ENCODE peak calls at places on chromosomes 2 and 18, in six cellular contexts. L is neural progenitor cell, X is PC-3, G is testis, Y is cardiac muscle cell, N is HL-60. R is an unnamed sample.

GRCh38 chr2:144648837-144649485 is 129.0 kb upstream of the ZEB2 start:
- DNase-seq in L (peak), X (no peak), G (no peak), Y (no peak), N (no peak), R (no peak)

GRCh38 chr2:64414736-64415435 is 39.1 kb upstream of the LGALSL start:
- DNase-seq in L (no peak), X (peak), G (no peak), Y (no peak), N (peak), R (no peak)

GRCh38 chr2:107585851-107586250 is 240.8 kb upstream of the RGPD4 start:
- DNase-seq in L (no peak), X (peak), G (no peak), Y (no peak), N (no peak), R (no peak)

GRCh38 chr18:32707153-32707552 is 65.7 kb downstream of the KLHL14 start:
- DNase-seq in L (no peak), X (no peak), G (no peak), Y (no peak), N (no peak), R (no peak)

GRCh38 chr2:40130251-40130994 is 321.5 kb downstream of the SLC8A1 start:
- DNase-seq in L (no peak), X (no peak), G (no peak), Y (peak), N (no peak), R (no peak)

GRCh38 chr2:119679846-119680245 is 845 bp downstream of the TMEM177 start:
- DNase-seq in L (peak), X (no peak), G (no peak), Y (no peak), N (no peak), R (peak)

GRCh38 chr2:11746376-11746806 is at the start of gene LPIN1:
- DNase-seq in L (peak), X (peak), G (peak), Y (peak), N (peak), R (peak)

GRCh38 chr2:117917223-117917917 is 96.5 kb downstream of the CCDC93 start:
- DNase-seq in L (peak), X (peak), G (no peak), Y (peak), N (no peak), R (no peak)

GRCh38 chr2:15555839-15556238 is 5.3 kb downstream of the NBAS start:
- DNase-seq in L (no peak), X (no peak), G (no peak), Y (no peak), N (no peak), R (no peak)

GRCh38 chr2:171260471-171261424 is 100.1 kb upstream of the TLK1 start:
- DNase-seq in L (no peak), X (peak), G (no peak), Y (no peak), N (peak), R (no peak)

GRCh38 chr2:196750977-196751631 is 48.4 kb downstream of the GTF3C3 start:
- DNase-seq in L (peak), X (peak), G (peak), Y (peak), N (peak), R (peak)

GRCh38 chr2:26986576-26986975 is 16.1 kb downstream of the MAPRE3 start:
- DNase-seq in L (no peak), X (no peak), G (no peak), Y (no peak), N (no peak), R (no peak)

GRCh38 chr2:240644859-240645301 is 19.6 kb downstream of the GPR35 start:
- DNase-seq in L (no peak), X (no peak), G (no peak), Y (no peak), N (no peak), R (no peak)

GRCh38 chr2:213018340-213018901 is 133.0 kb downstream of the IKZF2 start:
- DNase-seq in L (no peak), X (no peak), G (no peak), Y (no peak), N (no peak), R (no peak)

GRCh38 chr2:190859347-190860297 is 21.0 kb upstream of the GLS start:
- DNase-seq in L (no peak), X (no peak), G (no peak), Y (no peak), N (no peak), R (no peak)

GRCh38 chr2:215900203-215900611 is 113.1 kb downstream of the MREG start:
- DNase-seq in L (no peak), X (peak), G (no peak), Y (no peak), N (peak), R (peak)

GRCh38 chr2:207252416-207252815 is 86.7 kb upstream of the KLF7 start:
- DNase-seq in L (no peak), X (no peak), G (no peak), Y (no peak), N (no peak), R (no peak)

GRCh38 chr2:207252979-207253640 is 87.4 kb upstream of the KLF7 start:
- DNase-seq in L (no peak), X (no peak), G (peak), Y (no peak), N (no peak), R (no peak)

GRCh38 chr2:207255565-207255964 is 89.8 kb upstream of the KLF7 start:
- DNase-seq in L (no peak), X (no peak), G (no peak), Y (no peak), N (no peak), R (peak)

GRCh38 chr2:207254526-207255464 is 89.0 kb upstream of the KLF7 start:
- DNase-seq in L (no peak), X (peak), G (peak), Y (no peak), N (peak), R (peak)

GRCh38 chr2:207253946-207254345 is 88.2 kb upstream of the KLF7 start:
- DNase-seq in L (no peak), X (peak), G (no peak), Y (no peak), N (no peak), R (peak)
- H3K4me3 ChIP-seq in L (no peak), X (no peak), G (peak), Y (no peak), N (no peak), R (no peak)

DNA sequence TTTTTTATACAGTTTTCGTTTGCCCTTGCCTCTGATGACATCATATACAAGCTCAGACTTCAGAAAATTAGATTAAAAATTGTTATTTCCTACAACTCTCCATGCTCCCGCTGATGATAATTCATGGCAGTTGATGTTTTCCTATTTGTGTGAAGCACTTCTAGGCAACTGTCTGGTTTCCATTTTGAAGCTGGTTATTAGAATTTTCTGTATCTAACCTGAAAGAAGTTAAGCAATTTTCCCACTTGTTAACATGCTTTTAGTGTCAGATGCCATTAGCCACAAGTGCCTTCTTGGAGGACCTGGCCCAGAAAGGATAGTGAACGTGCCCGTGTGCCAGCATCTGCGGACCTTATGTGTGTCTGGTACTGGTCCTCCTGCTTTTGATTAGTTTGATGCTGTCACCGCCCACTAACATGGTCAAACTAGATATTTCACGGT is 347.6 kb upstream of the RAB12 start:
- DNase-seq in L (no peak), X (no peak), G (no peak), Y (no peak), N (no peak), R (no peak)
- H3K27ac ChIP-seq in L (no peak), X (no peak), G (no peak), Y (no peak), N (no peak), R (no peak)

DNA sequence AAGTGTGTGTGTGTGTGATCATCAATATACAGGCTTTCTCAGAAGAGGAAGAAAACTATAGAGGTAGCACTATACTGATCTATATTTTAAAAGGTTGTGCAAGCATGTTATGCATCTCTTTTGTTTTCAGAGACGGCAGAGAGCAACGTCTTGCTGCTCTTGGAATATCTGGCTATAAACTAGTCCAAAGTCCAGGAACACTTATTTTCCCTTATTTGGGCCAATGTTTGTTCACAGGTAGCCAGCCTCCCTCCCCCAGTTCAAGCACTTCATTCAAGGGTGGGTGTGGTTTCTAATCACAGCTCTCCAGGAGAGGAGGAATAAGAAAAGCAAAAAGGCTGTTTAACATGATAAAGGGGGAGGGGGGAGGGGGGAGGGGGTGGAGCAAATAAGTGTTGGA is 4.2 kb downstream of the FZD5 start:
- DNase-seq in L (peak), X (no peak), G (no peak), Y (peak), N (no peak), R (no peak)
- H3K4me3 ChIP-seq in L (peak), X (no peak), G (no peak), Y (peak), N (no peak), R (no peak)

GRCh38 chr2:238955648-238956531 is 108.0 kb downstream of the TWIST2 start:
- DNase-seq in L (no peak), X (peak), G (no peak), Y (no peak), N (no peak), R (no peak)
- H3K27ac ChIP-seq in L (no peak), X (peak), G (no peak), Y (no peak), N (no peak), R (no peak)

DNA sequence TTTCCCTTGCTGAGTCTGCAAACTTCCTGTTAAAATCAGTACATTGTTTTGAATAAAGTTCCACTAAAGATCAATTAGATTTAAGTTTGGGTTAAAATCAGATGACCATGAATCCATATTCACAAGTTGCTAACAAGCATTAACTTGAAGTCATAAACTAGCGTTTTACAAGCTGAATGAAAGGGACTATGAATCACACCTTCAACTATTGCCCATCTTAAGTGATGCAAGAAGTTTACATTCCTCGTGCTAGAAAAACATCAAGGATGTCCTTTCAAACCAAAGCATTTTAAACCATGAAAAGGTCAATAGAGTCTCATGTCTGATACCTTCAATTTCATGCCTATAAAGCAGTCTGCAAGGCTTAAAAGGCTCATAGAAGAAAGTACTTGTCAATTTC is 257.2 kb upstream of the SYT4 start:
- DNase-seq in L (no peak), X (peak), G (no peak), Y (no peak), N (no peak), R (no peak)
- H3K4me3 ChIP-seq in L (no peak), X (no peak), G (no peak), Y (no peak), N (no peak), R (no peak)

GRCh38 chr2:205510345-205510744 is 172.0 kb upstream of the NRP2 start:
- DNase-seq in L (peak), X (no peak), G (no peak), Y (no peak), N (no peak), R (no peak)
- H3K27ac ChIP-seq in L (no peak), X (no peak), G (no peak), Y (no peak), N (no peak), R (no peak)

GRCh38 chr18:76412010-76412817 is 82.8 kb downstream of the ZNF516 start:
- DNase-seq in L (no peak), X (no peak), G (no peak), Y (no peak), N (no peak), R (no peak)
- H3K4me3 ChIP-seq in L (no peak), X (no peak), G (no peak), Y (no peak), N (no peak), R (no peak)

GRCh38 chr2:69013123-69013836 is at the start of gene ANTXR1:
- DNase-seq in L (peak), X (peak), G (peak), Y (peak), N (no peak), R (peak)

GRCh38 chr2:69011611-69012157 is 1.3 kb upstream of the ANTXR1 start:
- DNase-seq in L (peak), X (no peak), G (no peak), Y (peak), N (no peak), R (no peak)

GRCh38 chr2:69017080-69017479 is 4.1 kb downstream of the ANTXR1 start:
- DNase-seq in L (no peak), X (peak), G (no peak), Y (peak), N (no peak), R (no peak)

GRCh38 chr2:69012310-69013122 is 463 bp upstream of the ANTXR1 start:
- DNase-seq in L (peak), X (peak), G (peak), Y (peak), N (peak), R (peak)

DNA sequence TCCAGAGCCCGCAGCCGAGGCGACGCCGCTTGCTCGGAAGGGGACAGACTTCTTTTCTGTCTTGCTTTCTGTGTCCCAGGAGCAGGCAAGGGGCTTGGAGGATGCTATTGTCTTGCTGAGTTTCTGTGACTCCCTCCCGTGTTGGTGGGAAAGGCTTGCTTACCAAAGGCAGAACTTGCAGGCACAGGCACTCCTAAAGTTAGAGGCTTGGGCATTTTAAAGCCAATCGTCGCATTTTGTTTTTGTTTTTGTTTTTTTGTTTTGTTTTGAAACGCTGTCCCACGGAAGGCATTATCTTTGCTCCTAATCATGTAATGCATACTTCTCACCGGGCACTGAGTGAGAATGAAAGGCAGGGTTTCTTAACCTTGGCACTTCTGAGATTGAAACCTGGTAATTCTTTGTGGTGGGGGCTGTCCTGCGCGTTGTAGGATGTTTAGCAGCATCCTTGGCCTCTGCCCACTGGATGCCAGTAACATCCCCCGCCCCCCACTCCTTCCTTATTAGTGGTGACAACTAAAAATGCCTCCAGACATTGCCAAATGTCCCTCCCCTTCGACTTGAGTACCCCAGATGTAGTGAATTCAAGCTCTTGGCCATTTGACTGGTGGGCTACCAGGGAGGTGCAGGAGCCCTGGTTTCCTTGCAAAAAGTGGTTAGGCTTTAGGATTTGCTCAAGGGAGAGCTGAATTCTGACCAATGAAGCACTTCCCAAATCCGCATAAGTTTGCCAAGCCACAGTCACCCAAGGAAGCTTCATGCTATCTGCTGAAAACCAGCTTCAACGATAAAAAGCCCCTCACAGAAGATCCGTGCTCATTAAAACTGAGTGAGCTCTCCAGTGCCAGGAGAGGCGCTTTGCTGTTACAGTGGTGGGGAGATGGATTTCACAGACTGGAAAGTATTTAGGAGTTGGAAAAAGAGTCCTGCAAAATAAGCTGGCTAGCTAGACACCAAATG is 1.1 kb downstream of the ANTXR1 start:
- DNase-seq in L (peak), X (peak), G (no peak), Y (peak), N (no peak), R (no peak)
- H3K27ac ChIP-seq in L (no peak), X (no peak), G (peak), Y (peak), N (no peak), R (peak)

R was measured in ascending aorta.